ENCODE peak calls at places on chromosomes 11 and 22, in four cellular contexts. I is H1, L is K562, B is HepG2. T is an unnamed sample.

GRCh38 chr11:64841592-64842365 is 2.7 kb downstream of the CDC42BPG start:
- DNase-seq in I (no peak), L (no peak), B (no peak), T (no peak)

GRCh38 chr11:117814766-117815261 is 9.7 kb downstream of the FXYD2 start:
- DNase-seq in L (peak), B (peak), I (no peak), T (peak)

GRCh38 chr11:86416494-86416893 is 41.8 kb downstream of the CCDC81 start:
- DNase-seq in B (no peak), I (no peak), L (peak), T (no peak)

GRCh38 chr22:19233189-19233661 is 54.7 kb upstream of the SLC25A1 start:
- DNase-seq in L (peak), I (no peak), B (no peak), T (no peak)

GRCh38 chr11:33266418-33267215 is 9.4 kb downstream of the HIPK3 start:
- DNase-seq in L (peak), B (peak), I (no peak), T (no peak)

GRCh38 chr11:46291441-46292143 is 14.1 kb downstream of the CREB3L1 start:
- DNase-seq in L (no peak), I (no peak), B (no peak), T (no peak)

GRCh38 chr11:92765965-92766371 is 203.5 kb upstream of the MTNR1B start:
- DNase-seq in B (no peak), L (peak), I (no peak), T (no peak)

GRCh38 chr22:26235792-26236191 is 66.5 kb downstream of the SEZ6L start:
- DNase-seq in B (no peak), L (no peak), I (no peak), T (no peak)

GRCh38 chr22:26918236-26918635 is 260.8 kb downstream of the MIAT start:
- DNase-seq in B (no peak), L (no peak), I (no peak), T (no peak)

GRCh38 chr22:50030315-50031188 is 18.0 kb upstream of the IL17REL start:
- DNase-seq in I (peak), B (peak), L (peak), T (no peak)

GRCh38 chr11:289706-290620 is 1.0 kb downstream of the PGGHG start:
- DNase-seq in B (no peak), I (no peak), L (no peak), T (no peak)

GRCh38 chr11:57971272-57972012 is 52.2 kb upstream of the OR9Q1 start:
- DNase-seq in I (no peak), L (no peak), B (peak), T (no peak)

GRCh38 chr11:86811637-86812321 is 11.4 kb downstream of the PRSS23 start:
- DNase-seq in I (no peak), B (no peak), L (no peak), T (no peak)

GRCh38 chr11:134532921-134533421 is 120.9 kb upstream of the B3GAT1 start:
- DNase-seq in L (no peak), I (no peak), B (no peak), T (no peak)

GRCh38 chr22:48315415-48316244 is 1512.0 kb downstream of the BRD1 start:
- DNase-seq in I (no peak), B (no peak), L (no peak), T (no peak)

GRCh38 chr11:122459064-122459463 is 196.5 kb upstream of the UBASH3B start:
- DNase-seq in B (no peak), L (no peak), I (no peak), T (no peak)

GRCh38 chr11:76729214-76729613 is 53.9 kb upstream of the TSKU start:
- DNase-seq in B (no peak), L (no peak), I (no peak), T (no peak)

GRCh38 chr11:126054412-126054811 is 8.3 kb downstream of the CDON start:
- DNase-seq in L (no peak), I (no peak), B (no peak), T (no peak)

GRCh38 chr11:6418199-6418957 is 516 bp downstream of the APBB1 start:
- DNase-seq in L (no peak), B (no peak), I (no peak), T (no peak)

GRCh38 chr11:113401718-113402117 is 14.1 kb downstream of the ANKK1 start:
- DNase-seq in L (no peak), I (no peak), B (no peak), T (no peak)

GRCh38 chr11:45765836-45766235 is 39.1 kb upstream of the SLC35C1 start:
- DNase-seq in I (no peak), B (no peak), L (no peak), T (no peak)

GRCh38 chr11:117179048-117179999 is 781 bp downstream of the SIDT2 start:
- DNase-seq in B (no peak), I (no peak), L (peak), T (peak)

GRCh38 chr22:19289475-19290161 is 1.9 kb downstream of the CLTCL1 start:
- DNase-seq in I (no peak), B (no peak), L (peak), T (no peak)

GRCh38 chr11:122817121-122817520 is 21.2 kb upstream of the CRTAM start:
- DNase-seq in I (no peak), B (no peak), L (no peak), T (no peak)

GRCh38 chr11:7796842-7797241 is at the start of gene OR5P2:
- DNase-seq in L (no peak), I (no peak), B (no peak), T (no peak)

GRCh38 chr22:22911327-22912134 is 23.9 kb downstream of the IGLL5 start:
- DNase-seq in B (no peak), I (no peak), L (no peak), T (no peak)

GRCh38 chr22:21666786-21667185 is 974 bp downstream of the PPIL2 start:
- DNase-seq in L (peak), B (no peak), I (no peak), T (no peak)

GRCh38 chr11:126186708-126187481 is 24.6 kb downstream of the RPUSD4 start:
- DNase-seq in L (no peak), B (peak), I (no peak), T (no peak)

GRCh38 chr11:30861506-30861905 is 275.4 kb upstream of the MPPED2 start:
- DNase-seq in I (no peak), L (no peak), B (no peak), T (no peak)

GRCh38 chr11:65225284-65226102 is 36.3 kb upstream of the POLA2 start:
- DNase-seq in L (peak), I (no peak), B (peak), T (no peak)

GRCh38 chr11:17161515-17161914 is 46.3 kb downstream of the PIK3C2A start:
- DNase-seq in B (no peak), I (no peak), L (no peak), T (no peak)
- TF ChIP-seq HDAC2 in B (no peak), I (no peak), L (no peak), T (no peak)

DNA sequence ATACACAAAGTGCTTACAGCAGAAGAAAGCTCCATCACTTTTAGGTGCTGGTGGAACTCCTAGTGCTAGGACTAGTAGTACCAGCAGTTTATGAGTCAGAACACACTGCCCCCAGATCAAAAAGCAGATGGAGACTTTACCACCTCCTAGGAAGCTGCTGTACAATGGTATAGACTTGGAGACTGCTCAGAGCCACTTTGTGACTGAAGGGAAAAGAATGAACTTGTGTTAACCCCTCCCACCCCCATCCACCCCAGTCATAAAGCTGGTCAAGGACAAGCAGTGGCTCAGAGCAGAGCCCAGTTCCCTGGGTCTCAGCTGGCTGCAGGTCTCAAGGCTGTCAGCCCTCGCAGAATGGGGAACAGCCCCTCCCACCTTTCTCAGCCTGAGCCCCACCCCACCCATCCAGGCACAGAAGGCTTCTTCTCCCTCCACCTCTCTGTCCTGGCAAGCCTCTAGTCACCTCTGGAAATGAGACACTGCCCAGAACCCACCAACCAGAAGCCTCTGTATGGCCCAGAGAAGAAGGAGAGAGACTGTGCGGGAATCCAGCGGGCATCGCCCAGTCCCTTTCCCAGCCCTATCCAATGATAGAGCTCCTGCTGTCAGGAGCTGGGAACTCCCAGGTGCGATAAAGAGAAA is 23.8 kb downstream of the PACSIN2 start:
- DNase-seq in L (peak), B (no peak), I (no peak), T (no peak)
- TF ChIP-seq TAF1 in L (no peak), B (no peak), I (no peak), T (no peak)

DNA sequence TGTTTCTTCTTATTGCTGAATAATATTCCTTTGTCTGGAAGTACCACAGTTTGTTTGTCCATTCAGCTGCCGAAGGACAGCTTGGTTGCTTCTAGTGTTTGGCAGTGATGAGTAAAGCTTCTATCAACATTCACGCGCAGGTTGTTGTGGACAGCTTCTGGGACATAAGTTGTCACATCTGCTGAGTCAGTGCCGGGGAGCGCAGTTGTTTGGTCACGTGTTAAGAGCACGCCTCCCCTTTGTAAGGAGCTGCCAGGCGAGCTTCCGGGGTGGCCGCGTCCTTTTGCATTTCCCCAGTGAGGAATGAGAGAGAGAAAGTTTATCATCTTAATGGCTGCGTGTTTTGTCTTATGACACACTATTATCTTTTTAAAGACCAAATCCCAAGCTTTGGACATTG is 30.3 kb downstream of the SAMM50 start:
- DNase-seq in B (no peak), L (peak), I (no peak), T (no peak)
- TF ChIP-seq HDAC2 in B (no peak), L (no peak), I (no peak), T (no peak)

DNA sequence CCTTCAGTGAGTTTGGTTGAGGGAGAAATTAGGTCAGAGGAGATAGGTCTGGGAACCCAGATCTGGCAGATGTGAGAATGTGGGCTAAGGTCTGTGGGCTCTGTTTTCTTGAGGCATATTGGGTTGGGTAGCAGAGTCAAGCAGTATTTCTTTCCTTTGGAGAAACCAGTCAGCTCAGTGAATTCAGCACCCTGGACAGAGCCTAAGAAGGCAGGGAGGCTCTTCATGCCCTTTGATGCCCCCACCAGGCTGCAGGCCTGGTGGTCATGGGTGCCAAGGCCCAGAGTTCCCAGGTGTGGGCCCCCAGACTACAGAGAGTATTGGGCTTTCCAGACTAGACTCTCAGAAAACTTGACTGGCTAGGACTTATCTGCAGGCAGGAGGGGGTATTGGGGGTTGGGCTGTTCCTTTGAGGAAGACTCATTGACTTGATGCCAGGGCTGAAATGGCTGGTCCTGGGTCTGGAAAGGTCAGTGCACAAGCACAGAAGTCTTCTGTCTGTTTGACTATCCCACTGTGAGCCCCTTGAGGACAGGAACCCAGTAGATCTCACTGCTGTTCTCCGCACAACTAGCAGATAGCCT is 45.3 kb upstream of the NECTIN1 start:
- DNase-seq in I (no peak), B (peak), L (peak), T (no peak)
- TF ChIP-seq TAF1 in I (no peak), B (no peak), L (no peak), T (no peak)

GRCh38 chr11:59779487-59779886 is 24.3 kb downstream of the STX3 start:
- DNase-seq in B (no peak), L (no peak), I (no peak), T (no peak)
- TF ChIP-seq HDAC2 in B (no peak), L (no peak), I (no peak), T (no peak)

GRCh38 chr11:28268925-28269324 is 160.7 kb downstream of the METTL15 start:
- DNase-seq in B (no peak), L (no peak), I (no peak), T (no peak)

GRCh38 chr11:28274216-28274615 is 166.0 kb downstream of the METTL15 start:
- DNase-seq in L (no peak), I (no peak), B (no peak), T (no peak)

DNA sequence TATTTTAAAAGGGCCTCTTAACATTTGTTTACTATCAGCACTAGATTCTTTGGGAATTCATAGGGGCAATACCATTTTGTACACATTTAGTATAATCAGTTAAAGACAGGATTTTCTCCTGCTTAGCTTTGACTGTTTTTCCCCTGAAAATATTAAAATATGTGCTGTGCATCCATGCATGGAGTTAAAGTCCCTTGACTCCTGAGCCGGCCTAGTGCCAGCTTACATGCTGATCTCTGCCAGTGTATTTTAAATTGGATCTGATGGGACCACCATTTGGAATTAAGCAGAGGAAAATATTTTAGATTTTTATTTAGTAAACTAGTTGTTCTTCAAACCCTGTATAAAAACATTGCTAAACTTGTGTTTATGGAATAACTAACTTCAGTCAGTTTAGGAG is 161.4 kb downstream of the METTL15 start:
- DNase-seq in B (no peak), L (no peak), I (no peak), T (no peak)
- TF ChIP-seq TAF1 in B (no peak), L (no peak), I (no peak), T (no peak)

DNA sequence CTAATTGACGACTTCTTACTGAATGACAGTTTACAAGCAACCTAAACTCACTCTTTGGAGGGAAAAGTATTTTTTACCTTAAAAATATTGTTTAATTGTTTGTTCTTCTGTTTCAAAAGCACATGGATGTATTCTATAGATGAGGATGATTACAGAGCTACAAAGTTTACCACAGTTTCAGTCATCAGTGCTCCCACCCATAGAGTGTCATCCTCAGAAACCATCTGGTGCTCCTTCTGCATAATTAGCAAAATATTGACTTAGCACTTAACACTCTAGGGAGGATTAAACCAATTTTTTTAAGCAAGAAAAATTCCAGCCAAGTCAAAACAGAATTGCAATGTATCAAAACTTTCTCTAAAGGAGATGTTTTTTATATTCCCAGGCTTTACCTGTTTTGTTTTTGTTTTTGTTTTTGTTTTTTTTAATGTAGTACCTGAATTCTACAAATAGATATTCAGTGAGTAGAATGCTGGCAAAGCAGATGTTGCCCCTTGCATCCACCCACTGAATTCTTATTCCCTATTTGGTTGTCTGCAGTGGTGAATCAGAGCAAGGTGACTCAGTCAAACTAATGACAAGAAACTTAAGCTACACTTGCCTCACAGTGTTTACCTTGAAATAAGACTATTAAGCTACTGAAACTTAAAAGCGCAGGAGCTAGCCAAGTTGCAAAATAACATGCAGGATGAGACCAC is 154.9 kb upstream of the SOX6 start:
- DNase-seq in L (no peak), B (no peak), I (no peak), T (no peak)
- TF ChIP-seq HDAC2 in L (no peak), B (no peak), I (no peak), T (no peak)

GRCh38 chr22:20565079-20565734 is 57.8 kb downstream of the MED15 start:
- DNase-seq in I (no peak), L (no peak), B (no peak), T (no peak)
- TF ChIP-seq TAF1 in I (no peak), L (no peak), B (no peak), T (no peak)

GRCh38 chr11:71190551-71190950 is 61.8 kb downstream of the SHANK2 start:
- DNase-seq in B (no peak), I (no peak), L (no peak), T (no peak)
- TF ChIP-seq HDAC2 in B (no peak), I (no peak), L (no peak), T (no peak)